ENCODE peak calls at places on chromosomes 6 and 20, in nine cellular contexts. T is thyroid gland; V is left lung; E is CD8-positive, alpha-beta T cell; S is Peyer's patch; Z is psoas muscle; Q is IMR-90; U is fibroblast of lung; X is sigmoid colon. D is an unnamed sample. For H3K4me1 and H3K9me3, the result is how much of the 10 kb centered on the place peaks cover.

GRCh38 chr6:116389357-116389756 is 18.6 kb downstream of the DSE start:
- DNase-seq in T (no peak), V (no peak), E (no peak), S (no peak), Z (no peak), Q (no peak), U (no peak), X (no peak), D (no peak)

GRCh38 chr6:53483423-53484353 is 61.2 kb downstream of the GCLC start:
- DNase-seq in T (peak), V (no peak), E (no peak), S (peak), Z (peak), Q (no peak), U (peak), X (no peak), D (no peak)

GRCh38 chr20:642398-643174 is 10.4 kb downstream of the SRXN1 start:
- DNase-seq in T (peak), V (peak), E (no peak), S (no peak), Z (peak), Q (no peak), U (no peak), X (no peak), D (no peak)

GRCh38 chr20:10228330-10228729 is 9.7 kb downstream of the SNAP25 start:
- DNase-seq in T (no peak), V (no peak), E (no peak), S (no peak), Z (no peak), Q (no peak), U (no peak), X (no peak), D (no peak)

GRCh38 chr20:33601861-33602260 is 60.3 kb upstream of the C20orf144 start:
- DNase-seq in T (no peak), V (no peak), E (no peak), S (no peak), Z (no peak), Q (no peak), U (no peak), X (no peak), D (no peak)

GRCh38 chr20:32524871-32525501 is 60.1 kb downstream of the NOL4L start:
- DNase-seq in T (peak), V (peak), E (no peak), S (no peak), Z (peak), Q (no peak), U (no peak), X (peak), D (no peak)

GRCh38 chr6:24489470-24489869 is at the start of gene GPLD1:
- DNase-seq in T (no peak), V (peak), E (no peak), S (no peak), Z (no peak), Q (no peak), U (no peak), X (no peak), D (no peak)

GRCh38 chr20:32685541-32686529 is 12.1 kb upstream of the C20orf203 start:
- DNase-seq in T (no peak), V (no peak), E (no peak), S (no peak), Z (no peak), Q (peak), U (peak), X (no peak), D (no peak)

GRCh38 chr6:145705561-145705960 is 29.8 kb downstream of the EPM2A start:
- DNase-seq in T (no peak), V (no peak), E (no peak), S (no peak), Z (no peak), Q (peak), U (peak), X (no peak), D (no peak)

GRCh38 chr6:31765910-31766794 is 3.7 kb downstream of the SAPCD1 start:
- DNase-seq in T (peak), V (peak), E (no peak), S (no peak), Z (no peak), Q (no peak), U (no peak), X (no peak), D (no peak)

GRCh38 chr20:25233016-25233772 is 14.7 kb upstream of the PYGB start:
- DNase-seq in T (peak), V (no peak), E (no peak), S (no peak), Z (no peak), Q (peak), U (peak), X (peak), D (peak)

GRCh38 chr6:40343887-40344565 is 243.1 kb downstream of the LRFN2 start:
- DNase-seq in T (peak), V (no peak), E (no peak), S (no peak), Z (no peak), Q (no peak), U (no peak), X (no peak), D (no peak)

DNA sequence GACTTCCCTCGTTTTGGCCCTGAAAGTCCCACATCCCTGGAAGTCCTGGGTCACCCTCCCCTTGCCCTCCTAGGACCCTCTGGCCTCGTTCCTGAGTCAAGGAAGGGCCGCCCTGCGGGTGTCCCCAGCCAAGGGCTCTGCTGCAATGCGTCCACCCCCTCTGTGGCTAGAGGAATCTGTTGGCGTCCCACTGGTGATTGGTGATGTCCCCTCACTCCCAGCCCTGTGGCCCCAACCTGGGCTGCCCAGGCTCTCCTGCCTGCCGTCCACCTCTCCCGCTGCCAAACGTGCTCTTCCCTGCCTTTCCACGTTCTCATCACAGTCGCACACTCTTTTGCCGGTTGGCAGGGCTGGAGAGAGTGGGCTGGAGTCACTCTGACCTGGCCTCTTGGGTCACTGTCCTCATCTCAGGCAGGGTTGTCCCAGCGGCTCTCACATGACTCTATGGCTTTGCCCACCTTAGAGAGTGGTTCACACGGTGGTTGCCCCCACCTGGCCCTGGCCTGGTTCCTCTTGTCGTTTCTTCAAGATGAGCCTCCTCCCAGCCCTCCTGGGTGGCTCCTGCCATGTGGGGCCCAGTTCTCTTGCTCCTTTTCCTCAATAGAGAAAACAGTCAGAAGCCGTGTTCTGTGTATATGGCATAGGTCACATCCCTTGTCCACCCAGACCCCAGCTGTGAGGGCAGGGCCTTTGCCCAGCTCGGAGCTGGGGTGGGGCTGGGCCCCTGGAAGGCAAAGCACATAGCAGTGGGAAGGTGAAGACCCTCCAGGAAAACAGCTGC is 100.9 kb downstream of the TMEM242 start:
- DNase-seq in T (no peak), V (no peak), E (no peak), S (no peak), Z (no peak), Q (no peak), U (no peak), X (no peak), D (no peak)
- H3K4me1 ChIP-seq in T (under half), V (under half), E (under half), S (under half), Z (under half), Q (under half), U (under half), X (under half), D (under half)

GRCh38 chr20:31236953-31237352 is 20.5 kb upstream of the DEFB115 start:
- DNase-seq in T (no peak), V (no peak), E (no peak), S (no peak), Z (no peak), Q (no peak), U (no peak), X (no peak), D (no peak)
- H3K9me3 ChIP-seq in T (under half), V (under half), E (under half), S (half or more), Z (half or more), Q (under half), U (under half), X (under half), D (half or more)

GRCh38 chr6:46706464-46706863 is 18.8 kb downstream of the TDRD6 start:
- DNase-seq in T (no peak), V (no peak), E (no peak), S (no peak), Z (no peak), Q (no peak), U (no peak), X (no peak), D (no peak)

GRCh38 chr6:46704562-46704961 is 16.9 kb downstream of the TDRD6 start:
- DNase-seq in T (no peak), V (no peak), E (no peak), S (no peak), Z (no peak), Q (no peak), U (peak), X (no peak), D (no peak)
- TF ChIP-seq CTCF in T (no peak), V (no peak), E (no peak), S (peak), Z (peak), Q (no peak), U (no peak), X (no peak), D (no peak)

DNA sequence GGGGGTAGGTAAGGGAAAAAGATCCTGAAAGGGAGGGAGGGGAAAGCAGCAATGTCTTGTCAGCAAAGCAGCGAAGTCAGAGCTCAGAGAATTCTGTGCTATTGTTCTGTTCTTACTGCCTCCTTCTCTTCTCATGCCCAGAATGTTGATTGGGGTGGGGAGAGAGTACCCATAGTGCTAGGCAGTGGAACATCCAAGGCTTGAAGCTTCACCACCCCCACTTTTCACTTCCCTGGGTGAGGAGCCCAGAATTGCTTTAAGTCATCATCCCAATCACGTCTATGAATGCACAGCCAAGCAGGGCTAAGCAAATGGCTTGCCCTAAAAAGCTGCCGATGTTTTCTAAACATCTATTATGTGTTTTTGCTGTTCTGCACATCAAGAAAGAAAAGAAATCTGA is 16.5 kb downstream of the REPS1 start:
- DNase-seq in T (no peak), V (no peak), E (no peak), S (no peak), Z (no peak), Q (peak), U (no peak), X (no peak), D (no peak)
- H3K4me1 ChIP-seq in T (under half), V (half or more), E (under half), S (under half), Z (half or more), Q (under half), U (under half), X (under half), D (under half)

GRCh38 chr20:60976139-60976538 is 275.9 kb upstream of the CDH4 start:
- DNase-seq in T (no peak), V (no peak), E (no peak), S (no peak), Z (no peak), Q (no peak), U (no peak), X (no peak), D (no peak)

GRCh38 chr20:60977896-60978295 is 274.2 kb upstream of the CDH4 start:
- DNase-seq in T (peak), V (no peak), E (no peak), S (no peak), Z (no peak), Q (no peak), U (no peak), X (no peak), D (no peak)

GRCh38 chr20:60970601-60971000 is 281.5 kb upstream of the CDH4 start:
- DNase-seq in T (no peak), V (no peak), E (no peak), S (no peak), Z (no peak), Q (no peak), U (no peak), X (no peak), D (no peak)

GRCh38 chr20:60976913-60977312 is 275.1 kb upstream of the CDH4 start:
- DNase-seq in T (no peak), V (no peak), E (no peak), S (no peak), Z (no peak), Q (no peak), U (no peak), X (no peak), D (no peak)

DNA sequence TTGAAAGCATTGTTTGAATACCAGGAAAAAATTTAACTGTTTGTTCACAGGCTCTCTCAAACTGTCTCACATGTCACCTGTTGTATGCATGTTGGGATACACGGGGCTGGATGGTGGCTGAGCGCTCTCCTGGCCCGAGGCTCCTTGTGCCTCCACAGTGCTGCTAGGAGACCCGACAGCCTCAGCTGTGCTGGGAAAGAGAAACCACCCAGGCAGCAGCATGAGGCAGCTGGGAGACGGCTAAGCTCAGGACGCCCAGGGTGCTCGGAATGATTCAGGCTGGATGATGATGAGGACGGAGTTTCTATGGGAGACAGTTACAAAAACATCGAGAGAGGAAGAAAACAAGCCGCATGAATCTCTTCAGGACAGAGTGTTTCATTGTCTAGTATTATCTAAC is 278.0 kb upstream of the CDH4 start:
- DNase-seq in T (no peak), V (no peak), E (no peak), S (no peak), Z (no peak), Q (no peak), U (no peak), X (no peak), D (no peak)
- H3K9me3 ChIP-seq in T (under half), V (under half), E (under half), S (under half), Z (under half), Q (under half), U (under half), X (under half), D (under half)

D was measured in mucosa of descending colon.